ENCODE peak calls at places on chromosomes 5 and 9, in seven cellular contexts. R is HuH-7; C is activated CD4-positive, alpha-beta T cell treated with anti-CD3 and anti-CD28 coated beads, Interleukin-2, amount 50 U/mL, for 1 hour; F is EH; J is H4; E is stimulated activated CD8-positive, alpha-beta memory T cell treated with anti-CD3 and anti-CD28 coated beads, Interleukin-2, amount 100 ng/mL, for 1 hour; T is caudate nucleus. P is an unnamed sample.

GRCh38 chr9:133114451-133114885 is 6.6 kb downstream of the RALGDS start:
- DNase-seq in R (no peak), C (no peak), F (peak; percentile 78), J (peak; percentile 52), E (no peak), T (peak; percentile 59), P (no peak)

GRCh38 chr5:82004511-82004910 is 32.7 kb downstream of the ATG10 start:
- DNase-seq in R (no peak), C (no peak), F (peak; percentile 18), J (no peak), E (no peak), T (no peak), P (no peak)

GRCh38 chr5:1186351-1187233 is 14.8 kb upstream of the SLC6A19 start:
- DNase-seq in R (no peak), C (no peak), F (no peak), J (no peak), E (no peak), T (no peak), P (no peak)

GRCh38 chr5:176846335-176847140 is 36.2 kb downstream of the UNC5A start:
- DNase-seq in R (no peak), C (no peak), F (no peak), J (no peak), E (no peak), T (no peak), P (no peak)

GRCh38 chr5:143713331-143714032 is 98.5 kb upstream of the HMHB1 start:
- DNase-seq in R (no peak), C (no peak), F (peak; percentile 64), J (no peak), E (no peak), T (no peak), P (no peak)

GRCh38 chr9:99056876-99057664 is 47.8 kb upstream of the TGFBR1 start:
- DNase-seq in R (no peak), C (no peak), F (peak; percentile 94), J (peak; percentile 60), E (no peak), T (no peak), P (no peak)

GRCh38 chr9:69104830-69105527 is 69.1 kb upstream of the TJP2 start:
- DNase-seq in R (peak; percentile 35), C (no peak), F (no peak), J (no peak), E (no peak), T (no peak), P (no peak)

GRCh38 chr5:54610197-54610898 is 92.8 kb downstream of the SNX18 start:
- DNase-seq in R (no peak), C (no peak), F (peak; percentile 68), J (peak; percentile 24), E (peak; percentile 17), T (no peak), P (no peak)

GRCh38 chr5:1666812-1667588 is 132.6 kb downstream of the MRPL36 start:
- DNase-seq in R (peak; percentile 80), C (peak; percentile 49), F (no peak), J (no peak), E (peak; percentile 16), T (peak; percentile 32), P (peak; percentile 41)

GRCh38 chr9:93978498-93978897 is 23.3 kb upstream of the BARX1 start:
- DNase-seq in R (no peak), C (no peak), F (peak; percentile 32), J (no peak), E (no peak), T (no peak), P (no peak)

GRCh38 chr5:181188700-181189362 is 16.2 kb downstream of the TRIM7 start:
- DNase-seq in R (peak; percentile 37), C (peak; percentile 74), F (peak; percentile 82), J (peak; percentile 85), E (no peak), T (no peak), P (no peak)

GRCh38 chr5:40410939-40411635 is 268.6 kb upstream of the PTGER4 start:
- DNase-seq in R (no peak), C (no peak), F (peak; percentile 71), J (peak; percentile 82), E (no peak), T (no peak), P (no peak)

GRCh38 chr9:18596920-18597319 is 123.0 kb downstream of the ADAMTSL1 start:
- DNase-seq in R (no peak), C (no peak), F (peak; percentile 90), J (no peak), E (no peak), T (no peak), P (no peak)

GRCh38 chr9:134693011-134693410 is 51.4 kb downstream of the COL5A1 start:
- DNase-seq in R (no peak), C (no peak), F (no peak), J (no peak), E (no peak), T (no peak), P (no peak)

GRCh38 chr5:83632874-83633273 is 87.8 kb downstream of the HAPLN1 start:
- DNase-seq in R (no peak), C (no peak), F (peak; percentile 78), J (no peak), E (no peak), T (no peak), P (no peak)